ENCODE peak calls at places on chromosome 12, in eight cellular contexts. One of them, this sample, is unnamed.
A peak's percentile ranks its signal among the peaks of the same experiment; 100 is the strongest.

GRCh38 chr12:53034459-53034858 is 15.4 kb upstream of the TNS2 start:
- DNase-seq in astrocyte of the spinal cord: no peak
- DNase-seq in neural crest cell: no peak
- DNase-seq in OCI-LY7: no peak
- DNase-seq in pancreas: no peak
- DNase-seq in IMR-90: no peak
- DNase-seq in CD8-positive, alpha-beta T cell: no peak
- DNase-seq in GM12865: no peak
- DNase-seq in this sample: no peak

GRCh38 chr12:92365836-92366235 is 220.2 kb upstream of the BTG1 start:
- DNase-seq in IMR-90: no peak
- DNase-seq in pancreas: no peak
- DNase-seq in CD8-positive, alpha-beta T cell: no peak
- DNase-seq in astrocyte of the spinal cord: no peak
- DNase-seq in OCI-LY7: no peak
- DNase-seq in GM12865: no peak
- DNase-seq in neural crest cell: no peak
- DNase-seq in this sample: no peak

GRCh38 chr12:90076851-90077319 is 368.2 kb upstream of the ATP2B1 start:
- DNase-seq in GM12865: no peak
- DNase-seq in IMR-90: no peak
- DNase-seq in OCI-LY7: peak; percentile 82
- DNase-seq in pancreas: no peak
- DNase-seq in CD8-positive, alpha-beta T cell: no peak
- DNase-seq in astrocyte of the spinal cord: no peak
- DNase-seq in neural crest cell: no peak
- DNase-seq in this sample: no peak

GRCh38 chr12:1922985-1923384 is 4.5 kb upstream of the CACNA2D4 start:
- DNase-seq in neural crest cell: no peak
- DNase-seq in GM12865: peak; percentile 60
- DNase-seq in OCI-LY7: no peak
- DNase-seq in astrocyte of the spinal cord: no peak
- DNase-seq in CD8-positive, alpha-beta T cell: no peak
- DNase-seq in IMR-90: no peak
- DNase-seq in pancreas: no peak
- DNase-seq in this sample: no peak

GRCh38 chr12:46675736-46676135 is 150.1 kb downstream of the SLC38A4 start:
- DNase-seq in CD8-positive, alpha-beta T cell: no peak
- DNase-seq in neural crest cell: no peak
- DNase-seq in IMR-90: peak; percentile 44
- DNase-seq in astrocyte of the spinal cord: peak; percentile 52
- DNase-seq in OCI-LY7: peak; percentile 10
- DNase-seq in pancreas: no peak
- DNase-seq in GM12865: peak; percentile 38
- DNase-seq in this sample: peak; percentile 24

GRCh38 chr12:30517320-30517719 is 178.3 kb downstream of the IPO8 start:
- DNase-seq in astrocyte of the spinal cord: no peak
- DNase-seq in IMR-90: no peak
- DNase-seq in pancreas: peak; percentile 19
- DNase-seq in OCI-LY7: no peak
- DNase-seq in CD8-positive, alpha-beta T cell: no peak
- DNase-seq in neural crest cell: no peak
- DNase-seq in GM12865: no peak
- DNase-seq in this sample: no peak

GRCh38 chr12:62933220-62933870 is 1.6 kb downstream of the PPM1H start:
- DNase-seq in CD8-positive, alpha-beta T cell: no peak
- DNase-seq in GM12865: no peak
- DNase-seq in neural crest cell: no peak
- DNase-seq in OCI-LY7: no peak
- DNase-seq in pancreas: peak; percentile 38
- DNase-seq in astrocyte of the spinal cord: peak; percentile 18
- DNase-seq in IMR-90: no peak
- DNase-seq in this sample: peak; percentile 74

GRCh38 chr12:100706029-100706428 is 88.5 kb upstream of the ANO4 start:
- DNase-seq in CD8-positive, alpha-beta T cell: no peak
- DNase-seq in neural crest cell: no peak
- DNase-seq in pancreas: no peak
- DNase-seq in GM12865: no peak
- DNase-seq in OCI-LY7: no peak
- DNase-seq in IMR-90: peak; percentile 92
- DNase-seq in astrocyte of the spinal cord: peak; percentile 78
- DNase-seq in this sample: peak; percentile 31

GRCh38 chr12:52004042-52004648 is 2.6 kb upstream of the TAMALIN start:
- DNase-seq in pancreas: peak; percentile 68
- DNase-seq in neural crest cell: peak; percentile 42
- DNase-seq in astrocyte of the spinal cord: peak; percentile 44
- DNase-seq in OCI-LY7: no peak
- DNase-seq in CD8-positive, alpha-beta T cell: no peak
- DNase-seq in IMR-90: peak; percentile 55
- DNase-seq in GM12865: no peak
- DNase-seq in this sample: peak; percentile 66

GRCh38 chr12:66678640-66679268 is at the start of gene GRIP1:
- DNase-seq in OCI-LY7: no peak
- DNase-seq in IMR-90: no peak
- DNase-seq in GM12865: no peak
- DNase-seq in CD8-positive, alpha-beta T cell: no peak
- DNase-seq in astrocyte of the spinal cord: peak; percentile 8
- DNase-seq in pancreas: no peak
- DNase-seq in neural crest cell: no peak
- DNase-seq in this sample: no peak

GRCh38 chr12:113770389-113770865 is 195.7 kb downstream of the RBM19 start:
- DNase-seq in astrocyte of the spinal cord: no peak
- DNase-seq in GM12865: no peak
- DNase-seq in neural crest cell: no peak
- DNase-seq in CD8-positive, alpha-beta T cell: no peak
- DNase-seq in pancreas: no peak
- DNase-seq in OCI-LY7: no peak
- DNase-seq in IMR-90: no peak
- DNase-seq in this sample: no peak

GRCh38 chr12:5554711-5555110 is 122.8 kb downstream of the NTF3 start:
- DNase-seq in neural crest cell: no peak
- DNase-seq in OCI-LY7: no peak
- DNase-seq in IMR-90: peak; percentile 58
- DNase-seq in pancreas: no peak
- DNase-seq in astrocyte of the spinal cord: peak; percentile 30
- DNase-seq in GM12865: no peak
- DNase-seq in CD8-positive, alpha-beta T cell: no peak
- DNase-seq in this sample: no peak

GRCh38 chr12:6219980-6220379 is 19.8 kb downstream of the CD9 start:
- DNase-seq in IMR-90: no peak
- DNase-seq in astrocyte of the spinal cord: no peak
- DNase-seq in CD8-positive, alpha-beta T cell: no peak
- DNase-seq in GM12865: no peak
- DNase-seq in pancreas: no peak
- DNase-seq in neural crest cell: no peak
- DNase-seq in OCI-LY7: no peak
- DNase-seq in this sample: no peak

GRCh38 chr12:68175566-68176033 is 16.1 kb upstream of the IFNG start:
- DNase-seq in IMR-90: no peak
- DNase-seq in neural crest cell: no peak
- DNase-seq in astrocyte of the spinal cord: no peak
- DNase-seq in GM12865: peak; percentile 76
- DNase-seq in OCI-LY7: peak; percentile 88
- DNase-seq in pancreas: no peak
- DNase-seq in CD8-positive, alpha-beta T cell: peak; percentile 26
- DNase-seq in this sample: no peak

GRCh38 chr12:67002711-67003110 is 266.4 kb upstream of the CAND1 start:
- DNase-seq in GM12865: no peak
- DNase-seq in IMR-90: no peak
- DNase-seq in pancreas: no peak
- DNase-seq in CD8-positive, alpha-beta T cell: no peak
- DNase-seq in OCI-LY7: no peak
- DNase-seq in astrocyte of the spinal cord: no peak
- DNase-seq in neural crest cell: no peak
- DNase-seq in this sample: peak; percentile 71

GRCh38 chr12:64304571-64304970 is 82.5 kb upstream of the KICS2 start:
- DNase-seq in CD8-positive, alpha-beta T cell: no peak
- DNase-seq in pancreas: no peak
- DNase-seq in neural crest cell: no peak
- DNase-seq in OCI-LY7: no peak
- DNase-seq in astrocyte of the spinal cord: no peak
- DNase-seq in IMR-90: no peak
- DNase-seq in GM12865: no peak
- DNase-seq in this sample: no peak

GRCh38 chr12:89653-90052 is 23.1 kb downstream of the IQSEC3 start:
- DNase-seq in CD8-positive, alpha-beta T cell: no peak
- DNase-seq in GM12865: no peak
- DNase-seq in pancreas: no peak
- DNase-seq in astrocyte of the spinal cord: no peak
- DNase-seq in neural crest cell: no peak
- DNase-seq in OCI-LY7: no peak
- DNase-seq in IMR-90: no peak
- DNase-seq in this sample: no peak

GRCh38 chr12:103884316-103884715 is 43.3 kb upstream of the NT5DC3 start:
- DNase-seq in CD8-positive, alpha-beta T cell: peak; percentile 10
- DNase-seq in neural crest cell: no peak
- DNase-seq in IMR-90: peak; percentile 76
- DNase-seq in GM12865: peak; percentile 83
- DNase-seq in astrocyte of the spinal cord: peak; percentile 71
- DNase-seq in OCI-LY7: peak; percentile 61
- DNase-seq in pancreas: no peak
- DNase-seq in this sample: peak; percentile 30

GRCh38 chr12:117671734-117672133 is 297.1 kb downstream of the KSR2 start:
- DNase-seq in astrocyte of the spinal cord: peak; percentile 22
- DNase-seq in OCI-LY7: peak; percentile 11
- DNase-seq in GM12865: peak; percentile 30
- DNase-seq in IMR-90: no peak
- DNase-seq in neural crest cell: peak; percentile 33
- DNase-seq in pancreas: no peak
- DNase-seq in CD8-positive, alpha-beta T cell: no peak
- DNase-seq in this sample: peak; percentile 72

GRCh38 chr12:112182499-112182898 is 57.1 kb downstream of the TRAFD1 start:
- DNase-seq in OCI-LY7: no peak
- DNase-seq in GM12865: peak; percentile 44
- DNase-seq in CD8-positive, alpha-beta T cell: no peak
- DNase-seq in pancreas: no peak
- DNase-seq in astrocyte of the spinal cord: no peak
- DNase-seq in IMR-90: peak; percentile 63
- DNase-seq in neural crest cell: peak; percentile 41
- DNase-seq in this sample: no peak

GRCh38 chr12:124913474-124914391 is 717 bp downstream of the UBC start:
- DNase-seq in pancreas: peak; percentile 93
- DNase-seq in OCI-LY7: peak; percentile 96
- DNase-seq in astrocyte of the spinal cord: peak; percentile 77
- DNase-seq in GM12865: peak; percentile 94
- DNase-seq in CD8-positive, alpha-beta T cell: peak; percentile 81
- DNase-seq in neural crest cell: peak; percentile 48
- DNase-seq in IMR-90: peak; percentile 68
- DNase-seq in this sample: peak; percentile 95

GRCh38 chr12:118103601-118104382 is at the start of gene VSIG10:
- DNase-seq in astrocyte of the spinal cord: peak; percentile 65
- DNase-seq in pancreas: peak; percentile 76
- DNase-seq in neural crest cell: peak; percentile 47
- DNase-seq in GM12865: peak; percentile 61
- DNase-seq in CD8-positive, alpha-beta T cell: no peak
- DNase-seq in IMR-90: peak; percentile 53
- DNase-seq in OCI-LY7: peak; percentile 4
- DNase-seq in this sample: peak; percentile 87

GRCh38 chr12:107091381-107091780 is 2.0 kb downstream of the CRY1 start:
- DNase-seq in CD8-positive, alpha-beta T cell: no peak
- DNase-seq in IMR-90: peak; percentile 64
- DNase-seq in pancreas: no peak
- DNase-seq in astrocyte of the spinal cord: peak; percentile 64
- DNase-seq in GM12865: no peak
- DNase-seq in neural crest cell: no peak
- DNase-seq in OCI-LY7: no peak
- DNase-seq in this sample: peak; percentile 10
- TF ChIP-seq CTCF in CD8-positive, alpha-beta T cell: no peak
- TF ChIP-seq CTCF in IMR-90: no peak
- TF ChIP-seq CTCF in pancreas: no peak
- TF ChIP-seq CTCF in astrocyte of the spinal cord: no peak
- TF ChIP-seq CTCF in GM12865: no peak
- TF ChIP-seq CTCF in neural crest cell: no peak
- TF ChIP-seq CTCF in OCI-LY7: no peak
- TF ChIP-seq CTCF in this sample: no peak

GRCh38 chr12:77932216-77932615 is 101.5 kb downstream of the NAV3 start:
- DNase-seq in CD8-positive, alpha-beta T cell: no peak
- DNase-seq in GM12865: no peak
- DNase-seq in astrocyte of the spinal cord: no peak
- DNase-seq in OCI-LY7: peak; percentile 37
- DNase-seq in IMR-90: no peak
- DNase-seq in neural crest cell: no peak
- DNase-seq in pancreas: no peak
- DNase-seq in this sample: no peak
- TF ChIP-seq CTCF in CD8-positive, alpha-beta T cell: no peak
- TF ChIP-seq CTCF in GM12865: peak; percentile 17
- TF ChIP-seq CTCF in astrocyte of the spinal cord: peak; percentile 21
- TF ChIP-seq CTCF in OCI-LY7: peak; percentile 83
- TF ChIP-seq CTCF in IMR-90: no peak
- TF ChIP-seq CTCF in neural crest cell: no peak
- TF ChIP-seq CTCF in pancreas: no peak
- TF ChIP-seq CTCF in this sample: no peak

GRCh38 chr12:121663610-121663929 is 5.9 kb downstream of the MORN3 start:
- DNase-seq in neural crest cell: no peak
- DNase-seq in OCI-LY7: no peak
- DNase-seq in astrocyte of the spinal cord: no peak
- DNase-seq in IMR-90: no peak
- DNase-seq in pancreas: no peak
- DNase-seq in GM12865: no peak
- DNase-seq in CD8-positive, alpha-beta T cell: no peak
- DNase-seq in this sample: no peak

GRCh38 chr12:121669525-121669908 is at the start of gene MORN3:
- DNase-seq in CD8-positive, alpha-beta T cell: no peak
- DNase-seq in IMR-90: no peak
- DNase-seq in astrocyte of the spinal cord: no peak
- DNase-seq in GM12865: no peak
- DNase-seq in neural crest cell: no peak
- DNase-seq in OCI-LY7: no peak
- DNase-seq in pancreas: no peak
- DNase-seq in this sample: no peak

GRCh38 chr12:121673013-121673441 is 3.6 kb upstream of the MORN3 start:
- DNase-seq in CD8-positive, alpha-beta T cell: no peak
- DNase-seq in neural crest cell: no peak
- DNase-seq in pancreas: peak; percentile 87
- DNase-seq in IMR-90: no peak
- DNase-seq in GM12865: no peak
- DNase-seq in OCI-LY7: no peak
- DNase-seq in astrocyte of the spinal cord: no peak
- DNase-seq in this sample: peak; percentile 67

GRCh38 chr12:121668750-121669524 is 517 bp downstream of the MORN3 start:
- DNase-seq in astrocyte of the spinal cord: no peak
- DNase-seq in pancreas: no peak
- DNase-seq in GM12865: peak; percentile 57
- DNase-seq in CD8-positive, alpha-beta T cell: no peak
- DNase-seq in IMR-90: peak; percentile 36
- DNase-seq in OCI-LY7: peak; percentile 70
- DNase-seq in neural crest cell: peak; percentile 79
- DNase-seq in this sample: peak; percentile 63
- TF ChIP-seq CTCF in astrocyte of the spinal cord: peak; percentile 72
- TF ChIP-seq CTCF in pancreas: peak; percentile 33
- TF ChIP-seq CTCF in GM12865: peak; percentile 57
- TF ChIP-seq CTCF in CD8-positive, alpha-beta T cell: peak; percentile 75
- TF ChIP-seq CTCF in IMR-90: peak; percentile 60
- TF ChIP-seq CTCF in OCI-LY7: peak; percentile 86
- TF ChIP-seq CTCF in neural crest cell: peak; percentile 77
- TF ChIP-seq CTCF in this sample: peak; percentile 73

DNA sequence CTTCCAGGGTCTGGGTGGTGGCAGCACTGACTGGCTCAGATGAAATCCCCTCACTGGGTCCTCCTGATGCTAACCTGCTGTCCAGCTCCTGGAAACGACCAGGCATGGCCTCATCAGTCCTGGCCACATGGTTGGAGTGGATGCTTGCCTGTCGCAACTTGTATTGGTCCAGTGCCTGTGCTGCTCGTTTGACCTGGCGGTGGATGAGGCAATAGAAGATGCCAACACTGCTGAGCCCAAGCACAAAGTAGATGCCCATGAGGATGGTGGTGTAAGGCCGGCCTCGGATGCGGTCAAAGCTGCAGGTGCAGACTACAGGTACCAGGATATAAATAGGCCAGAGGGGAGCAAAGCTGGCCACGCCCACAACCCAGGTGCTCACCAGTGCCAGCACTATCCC is 1.2 kb downstream of the GPR84 start:
- DNase-seq in astrocyte of the spinal cord: no peak
- DNase-seq in GM12865: no peak
- DNase-seq in OCI-LY7: no peak
- DNase-seq in pancreas: no peak
- DNase-seq in IMR-90: no peak
- DNase-seq in CD8-positive, alpha-beta T cell: no peak
- DNase-seq in neural crest cell: no peak
- DNase-seq in this sample: no peak
- TF ChIP-seq CTCF in astrocyte of the spinal cord: no peak
- TF ChIP-seq CTCF in GM12865: no peak
- TF ChIP-seq CTCF in OCI-LY7: no peak
- TF ChIP-seq CTCF in pancreas: no peak
- TF ChIP-seq CTCF in IMR-90: no peak
- TF ChIP-seq CTCF in CD8-positive, alpha-beta T cell: no peak
- TF ChIP-seq CTCF in neural crest cell: no peak
- TF ChIP-seq CTCF in this sample: no peak

This sample was measured in Calu3.